ENCODE peak calls at places on chromosomes 1 and 21, in seven cellular contexts. Z, J, X, V, N, D and P are unnamed samples.

GRCh38 chr1:223153177-223154119 is 10.4 kb upstream of the TLR5 start:
- DNase-seq in Z (peak), J (peak), X (no peak), V (no peak), N (peak), D (no peak), P (no peak)

GRCh38 chr21:31677047-31677446 is 17.6 kb downstream of the SOD1 start:
- DNase-seq in Z (no peak), J (no peak), X (no peak), V (no peak), N (no peak), D (no peak), P (no peak)

GRCh38 chr1:52551476-52552235 is 1.2 kb downstream of the TUT4 start:
- DNase-seq in Z (peak), J (peak), X (peak), V (peak), N (peak), D (peak), P (peak)

GRCh38 chr1:21517161-21517589 is 8.0 kb downstream of the ALPL start:
- DNase-seq in Z (no peak), J (no peak), X (no peak), V (peak), N (no peak), D (no peak), P (no peak)

GRCh38 chr1:182086620-182087019 is 25.1 kb upstream of the ZNF648 start:
- DNase-seq in Z (no peak), J (no peak), X (no peak), V (no peak), N (no peak), D (no peak), P (no peak)

GRCh38 chr1:26740958-26741357 is 45.1 kb downstream of the ARID1A start:
- DNase-seq in Z (no peak), J (no peak), X (no peak), V (no peak), N (no peak), D (no peak), P (no peak)

GRCh38 chr1:223815865-223816264 is 29.9 kb downstream of the TP53BP2 start:
- DNase-seq in Z (no peak), J (peak), X (no peak), V (no peak), N (no peak), D (no peak), P (peak)

GRCh38 chr1:157101196-157101595 is 1.6 kb upstream of the ETV3L start:
- DNase-seq in Z (no peak), J (no peak), X (no peak), V (no peak), N (no peak), D (no peak), P (no peak)

GRCh38 chr1:54480201-54480848 is 67.7 kb upstream of the ACOT11 start:
- DNase-seq in Z (no peak), J (no peak), X (no peak), V (no peak), N (peak), D (no peak), P (no peak)

GRCh38 chr1:79657916-79658662 is 651.6 kb upstream of the ADGRL4 start:
- DNase-seq in Z (no peak), J (no peak), X (no peak), V (no peak), N (no peak), D (peak), P (no peak)